ENCODE peak calls at places on chromosomes 2 and 18, in five cellular contexts. One of them, this sample, is unnamed.

GRCh38 chr2:135168119-135168872 is 116.2 kb downstream of the RAB3GAP1 start:
- DNase-seq in IMR-90: no peak
- DNase-seq in A549: peak
- DNase-seq in SK-N-SH: no peak
- DNase-seq in GM12878: no peak
- DNase-seq in this sample: no peak

GRCh38 chr18:49561377-49562193 is at the start of gene LIPG:
- DNase-seq in IMR-90: peak
- DNase-seq in A549: peak
- DNase-seq in SK-N-SH: peak
- DNase-seq in GM12878: no peak
- DNase-seq in this sample: peak

GRCh38 chr2:126399001-126399400 is 257.0 kb upstream of the GYPC start:
- DNase-seq in IMR-90: no peak
- DNase-seq in A549: no peak
- DNase-seq in SK-N-SH: no peak
- DNase-seq in GM12878: no peak
- DNase-seq in this sample: no peak

GRCh38 chr2:161415467-161416293 is 417 bp upstream of the TBR1 start:
- DNase-seq in IMR-90: no peak
- DNase-seq in A549: no peak
- DNase-seq in SK-N-SH: peak
- DNase-seq in GM12878: no peak
- DNase-seq in this sample: no peak

GRCh38 chr2:30503007-30503691 is 56.1 kb downstream of the LCLAT1 start:
- DNase-seq in IMR-90: no peak
- DNase-seq in A549: no peak
- DNase-seq in SK-N-SH: no peak
- DNase-seq in GM12878: no peak
- DNase-seq in this sample: no peak

GRCh38 chr2:205496777-205497176 is 185.5 kb upstream of the NRP2 start:
- DNase-seq in IMR-90: peak
- DNase-seq in A549: no peak
- DNase-seq in SK-N-SH: no peak
- DNase-seq in GM12878: no peak
- DNase-seq in this sample: no peak

GRCh38 chr2:122009546-122009945 is 254.1 kb downstream of the TSN start:
- DNase-seq in IMR-90: no peak
- DNase-seq in A549: no peak
- DNase-seq in SK-N-SH: no peak
- DNase-seq in GM12878: no peak
- DNase-seq in this sample: no peak

GRCh38 chr2:10400978-10401951 is 46.9 kb downstream of the ODC1 start:
- DNase-seq in IMR-90: no peak
- DNase-seq in A549: no peak
- DNase-seq in SK-N-SH: no peak
- DNase-seq in GM12878: no peak
- DNase-seq in this sample: no peak

GRCh38 chr2:156405586-156405985 is 30.6 kb upstream of the GPD2 start:
- DNase-seq in IMR-90: peak
- DNase-seq in A549: peak
- DNase-seq in SK-N-SH: no peak
- DNase-seq in GM12878: no peak
- DNase-seq in this sample: no peak

GRCh38 chr18:77560334-77560970 is 310.8 kb downstream of the GALR1 start:
- DNase-seq in IMR-90: no peak
- DNase-seq in A549: peak
- DNase-seq in SK-N-SH: no peak
- DNase-seq in GM12878: no peak
- DNase-seq in this sample: no peak

GRCh38 chr2:186125625-186126024 is 360.4 kb upstream of the ZC3H15 start:
- DNase-seq in IMR-90: no peak
- DNase-seq in A549: no peak
- DNase-seq in SK-N-SH: no peak
- DNase-seq in GM12878: no peak
- DNase-seq in this sample: no peak

GRCh38 chr2:46267616-46268015 is 29.6 kb upstream of the EPAS1 start:
- DNase-seq in IMR-90: peak
- DNase-seq in A549: no peak
- DNase-seq in SK-N-SH: no peak
- DNase-seq in GM12878: no peak
- DNase-seq in this sample: no peak

GRCh38 chr18:52572036-52572750 is 232.2 kb downstream of the DCC start:
- DNase-seq in IMR-90: no peak
- DNase-seq in A549: peak
- DNase-seq in SK-N-SH: no peak
- DNase-seq in GM12878: no peak
- DNase-seq in this sample: no peak

GRCh38 chr2:199457147-199458016 is at the start of gene SATB2:
- DNase-seq in IMR-90: peak
- DNase-seq in A549: peak
- DNase-seq in SK-N-SH: peak
- DNase-seq in GM12878: no peak
- DNase-seq in this sample: peak

GRCh38 chr2:201952212-201952611 is 81.4 kb upstream of the FZD7 start:
- DNase-seq in IMR-90: no peak
- DNase-seq in A549: no peak
- DNase-seq in SK-N-SH: no peak
- DNase-seq in GM12878: no peak
- DNase-seq in this sample: no peak

GRCh38 chr2:63192169-63192888 is 141.7 kb downstream of the OTX1 start:
- DNase-seq in IMR-90: no peak
- DNase-seq in A549: no peak
- DNase-seq in SK-N-SH: no peak
- DNase-seq in GM12878: no peak
- DNase-seq in this sample: no peak

GRCh38 chr2:10385501-10385900 is 62.6 kb downstream of the ODC1 start:
- DNase-seq in IMR-90: no peak
- DNase-seq in A549: no peak
- DNase-seq in SK-N-SH: no peak
- DNase-seq in GM12878: no peak
- DNase-seq in this sample: no peak

GRCh38 chr2:101782427-101782792 is 84.9 kb downstream of the MAP4K4 start:
- DNase-seq in IMR-90: no peak
- DNase-seq in A549: no peak
- DNase-seq in SK-N-SH: no peak
- DNase-seq in GM12878: no peak
- DNase-seq in this sample: no peak

GRCh38 chr2:161134547-161135518 is 25.4 kb upstream of the TANK start:
- DNase-seq in IMR-90: no peak
- DNase-seq in A549: peak
- DNase-seq in SK-N-SH: peak
- DNase-seq in GM12878: no peak
- DNase-seq in this sample: no peak

GRCh38 chr18:40249390-40250080 is 1705.5 kb upstream of the PIK3C3 start:
- DNase-seq in IMR-90: peak
- DNase-seq in A549: no peak
- DNase-seq in SK-N-SH: no peak
- DNase-seq in GM12878: no peak
- DNase-seq in this sample: no peak

GRCh38 chr2:215691346-215691745 is 255.5 kb upstream of the FN1 start:
- DNase-seq in IMR-90: no peak
- DNase-seq in A549: no peak
- DNase-seq in SK-N-SH: no peak
- DNase-seq in GM12878: no peak
- DNase-seq in this sample: no peak

GRCh38 chr2:191050640-191050987 is 36.6 kb upstream of the STAT1 start:
- DNase-seq in IMR-90: peak
- DNase-seq in A549: peak
- DNase-seq in SK-N-SH: no peak
- DNase-seq in GM12878: no peak
- DNase-seq in this sample: no peak
- TF ChIP-seq RFX5 in IMR-90: no peak
- TF ChIP-seq RFX5 in A549: no peak
- TF ChIP-seq RFX5 in SK-N-SH: no peak
- TF ChIP-seq RFX5 in GM12878: no peak
- TF ChIP-seq RFX5 in this sample: no peak

GRCh38 chr2:20624884-20625485 is 25.9 kb downstream of the HS1BP3 start:
- DNase-seq in IMR-90: no peak
- DNase-seq in A549: no peak
- DNase-seq in SK-N-SH: peak
- DNase-seq in GM12878: no peak
- DNase-seq in this sample: no peak
- TF ChIP-seq RFX5 in IMR-90: no peak
- TF ChIP-seq RFX5 in A549: no peak
- TF ChIP-seq RFX5 in SK-N-SH: no peak
- TF ChIP-seq RFX5 in GM12878: no peak
- TF ChIP-seq RFX5 in this sample: no peak

GRCh38 chr2:235605999-235606715 is 112.3 kb downstream of the AGAP1 start:
- DNase-seq in IMR-90: peak
- DNase-seq in A549: no peak
- DNase-seq in SK-N-SH: peak
- DNase-seq in GM12878: no peak
- DNase-seq in this sample: no peak

GRCh38 chr2:235603659-235604058 is 109.8 kb downstream of the AGAP1 start:
- DNase-seq in IMR-90: no peak
- DNase-seq in A549: no peak
- DNase-seq in SK-N-SH: no peak
- DNase-seq in GM12878: no peak
- DNase-seq in this sample: no peak

GRCh38 chr2:235608200-235608591 is 114.4 kb downstream of the AGAP1 start:
- DNase-seq in IMR-90: no peak
- DNase-seq in A549: no peak
- DNase-seq in SK-N-SH: no peak
- DNase-seq in GM12878: no peak
- DNase-seq in this sample: no peak

GRCh38 chr2:235607541-235608199 is 113.8 kb downstream of the AGAP1 start:
- DNase-seq in IMR-90: no peak
- DNase-seq in A549: no peak
- DNase-seq in SK-N-SH: no peak
- DNase-seq in GM12878: no peak
- DNase-seq in this sample: no peak

DNA sequence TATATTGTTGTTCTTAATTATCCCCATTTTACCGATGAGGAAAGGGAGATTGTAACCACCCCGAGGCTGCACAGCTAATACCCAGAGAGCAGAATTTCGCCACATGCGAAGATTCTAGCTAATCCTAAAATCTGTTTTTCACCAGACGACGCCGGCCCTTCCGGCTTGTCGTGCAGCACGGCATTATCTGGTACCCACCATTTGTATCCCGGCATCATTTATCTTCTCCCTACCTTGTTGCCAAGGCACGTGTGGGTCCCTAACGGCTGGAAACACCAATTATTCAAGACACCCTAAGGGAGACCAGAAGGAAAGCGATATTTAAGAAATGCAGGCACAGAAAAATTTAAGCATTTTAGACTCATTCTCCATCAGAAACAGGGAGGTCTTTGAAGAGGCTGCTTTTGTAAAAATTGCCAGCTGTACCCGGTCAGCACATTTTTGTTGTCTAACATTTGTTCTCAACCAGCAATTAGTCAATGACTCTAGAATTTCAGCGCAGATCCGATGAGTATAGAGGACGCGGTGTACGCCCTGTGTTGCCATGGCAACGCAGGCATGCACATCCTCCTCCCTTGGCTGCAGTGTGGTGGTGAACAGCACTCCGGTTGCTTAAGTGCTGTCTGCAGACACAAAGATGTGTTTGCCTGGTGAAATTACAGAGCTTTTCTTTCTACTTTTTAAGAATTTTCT is 111.6 kb downstream of the AGAP1 start:
- DNase-seq in IMR-90: peak
- DNase-seq in A549: peak
- DNase-seq in SK-N-SH: peak
- DNase-seq in GM12878: no peak
- DNase-seq in this sample: no peak
- TF ChIP-seq RFX5 in IMR-90: peak
- TF ChIP-seq RFX5 in A549: no peak
- TF ChIP-seq RFX5 in SK-N-SH: peak
- TF ChIP-seq RFX5 in GM12878: no peak
- TF ChIP-seq RFX5 in this sample: no peak

DNA sequence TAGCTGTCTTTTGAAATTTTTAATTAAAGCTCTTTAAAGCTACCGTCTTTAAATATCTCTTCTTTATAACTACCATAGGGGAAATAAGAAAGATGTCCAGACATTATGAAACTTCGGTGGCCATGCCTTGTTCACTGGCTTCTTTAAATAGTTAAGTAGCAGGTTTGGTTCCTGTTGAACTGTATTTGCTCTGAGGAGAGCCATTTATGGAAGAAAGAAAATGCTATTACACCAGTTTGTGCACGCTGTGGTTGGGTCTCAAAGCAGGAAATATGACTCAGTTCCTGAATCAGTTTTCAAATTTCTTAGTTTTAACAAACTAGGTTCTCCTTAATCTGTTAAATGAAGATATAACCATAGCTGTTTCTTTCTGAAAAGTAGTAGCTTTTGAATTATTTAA is 12.2 kb downstream of the ARPC2 start:
- DNase-seq in IMR-90: peak
- DNase-seq in A549: peak
- DNase-seq in SK-N-SH: no peak
- DNase-seq in GM12878: peak
- DNase-seq in this sample: no peak
- TF ChIP-seq RFX5 in IMR-90: no peak
- TF ChIP-seq RFX5 in A549: no peak
- TF ChIP-seq RFX5 in SK-N-SH: no peak
- TF ChIP-seq RFX5 in GM12878: no peak
- TF ChIP-seq RFX5 in this sample: no peak

GRCh38 chr2:195251221-195251620 is 405.8 kb upstream of the SLC39A10 start:
- DNase-seq in IMR-90: no peak
- DNase-seq in A549: no peak
- DNase-seq in SK-N-SH: no peak
- DNase-seq in GM12878: no peak
- DNase-seq in this sample: no peak
- TF ChIP-seq RFX5 in IMR-90: no peak
- TF ChIP-seq RFX5 in A549: no peak
- TF ChIP-seq RFX5 in SK-N-SH: no peak
- TF ChIP-seq RFX5 in GM12878: no peak
- TF ChIP-seq RFX5 in this sample: no peak

GRCh38 chr2:85240055-85240454 is 87.7 kb downstream of the TGOLN2 start:
- DNase-seq in IMR-90: no peak
- DNase-seq in A549: no peak
- DNase-seq in SK-N-SH: no peak
- DNase-seq in GM12878: no peak
- DNase-seq in this sample: no peak

GRCh38 chr2:85238607-85239006 is 89.2 kb downstream of the TGOLN2 start:
- DNase-seq in IMR-90: no peak
- DNase-seq in A549: no peak
- DNase-seq in SK-N-SH: no peak
- DNase-seq in GM12878: no peak
- DNase-seq in this sample: no peak

GRCh38 chr2:85239102-85239501 is 88.7 kb downstream of the TGOLN2 start:
- DNase-seq in IMR-90: no peak
- DNase-seq in A549: no peak
- DNase-seq in SK-N-SH: no peak
- DNase-seq in GM12878: no peak
- DNase-seq in this sample: no peak

GRCh38 chr2:85236107-85236506 is 91.7 kb downstream of the TGOLN2 start:
- DNase-seq in IMR-90: no peak
- DNase-seq in A549: no peak
- DNase-seq in SK-N-SH: no peak
- DNase-seq in GM12878: no peak
- DNase-seq in this sample: no peak

GRCh38 chr2:85237849-85238570 is 89.8 kb downstream of the TGOLN2 start:
- DNase-seq in IMR-90: no peak
- DNase-seq in A549: no peak
- DNase-seq in SK-N-SH: no peak
- DNase-seq in GM12878: no peak
- DNase-seq in this sample: peak
- TF ChIP-seq RFX5 in IMR-90: no peak
- TF ChIP-seq RFX5 in A549: no peak
- TF ChIP-seq RFX5 in SK-N-SH: no peak
- TF ChIP-seq RFX5 in GM12878: no peak
- TF ChIP-seq RFX5 in this sample: no peak